ENCODE peak calls at places on chromosomes 3 and 15, in six cellular contexts. W, D, E, L, F and V are unnamed samples.

GRCh38 chr3:17141699-17142098 is 256.9 kb downstream of the PLCL2 start:
- DNase-seq in F (no peak), W (no peak), E (no peak), L (no peak), D (no peak), V (no peak)

GRCh38 chr15:87322845-87323244 is 933.7 kb downstream of the NTRK3 start:
- DNase-seq in D (no peak), F (no peak), E (no peak), L (no peak), W (no peak), V (no peak)

GRCh38 chr15:79179108-79179561 is 88.6 kb upstream of the RASGRF1 start:
- DNase-seq in E (no peak), F (no peak), D (no peak), W (peak; percentile 29), L (peak; percentile 94), V (peak; percentile 68)

GRCh38 chr15:74203914-74204431 is 1.4 kb upstream of the STRA6 start:
- DNase-seq in W (peak; percentile 67), E (peak; percentile 59), L (no peak), D (peak; percentile 69), F (no peak), V (peak; percentile 58)

GRCh38 chr3:135513106-135514063 is 452.1 kb upstream of the PPP2R3A start:
- DNase-seq in F (peak; percentile 28), W (peak; percentile 27), D (no peak), E (peak; percentile 42), L (peak; percentile 8), V (peak; percentile 19)

GRCh38 chr15:47652213-47652852 is 65.0 kb upstream of the SEMA6D start:
- DNase-seq in W (no peak), F (no peak), L (no peak), D (no peak), E (no peak), V (no peak)

GRCh38 chr15:75455982-75456531 is 4.6 kb upstream of the SIN3A start:
- DNase-seq in D (peak; percentile 50), W (peak; percentile 71), E (peak; percentile 77), L (peak; percentile 51), F (peak; percentile 43), V (peak; percentile 59)

GRCh38 chr15:31266712-31267111 is 59.9 kb upstream of the KLF13 start:
- DNase-seq in W (no peak), D (peak; percentile 5), E (no peak), L (no peak), F (peak; percentile 72), V (no peak)

DNA sequence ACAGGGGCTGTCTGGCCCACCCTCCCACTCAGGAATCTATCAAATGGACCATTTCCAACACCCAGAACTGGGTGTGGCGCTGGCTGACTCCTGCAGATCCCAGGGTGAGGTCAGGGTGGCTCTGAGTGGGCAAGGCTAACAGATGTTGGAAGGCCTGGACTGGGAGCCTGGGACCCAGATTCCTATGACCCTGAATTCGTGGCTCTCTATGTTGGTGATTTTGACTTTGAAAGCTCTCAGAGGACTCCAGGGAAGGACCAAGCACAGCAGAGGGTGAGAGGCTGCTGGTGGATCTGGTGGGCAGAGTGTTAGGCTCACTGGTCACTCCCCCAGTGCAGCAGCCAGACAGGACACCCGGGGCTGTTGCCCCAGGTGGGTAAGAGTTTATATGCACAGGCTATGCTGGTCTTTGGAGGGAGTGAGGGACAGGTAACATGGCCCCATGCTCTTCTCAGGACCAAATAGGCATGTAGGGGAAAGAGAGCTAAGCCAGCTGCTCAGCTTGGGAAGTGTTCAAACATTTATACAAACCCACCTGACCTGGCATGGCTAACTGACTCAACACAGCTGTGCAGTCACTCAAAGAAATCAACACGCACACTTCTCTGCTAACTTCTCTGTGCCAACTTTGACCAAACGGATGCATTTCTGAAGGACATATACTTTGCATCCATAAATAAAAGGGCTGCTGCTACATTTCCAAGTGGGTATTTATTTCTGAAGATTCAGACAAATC is 62.6 kb upstream of the RAB6B start:
- DNase-seq in D (no peak), W (no peak), E (no peak), F (no peak), L (no peak), V (no peak)
- H3F3A ChIP-seq in D (no peaks in the 10 kb centered on the region), W (no peaks in the 10 kb centered on the region), E (no peaks in the 10 kb centered on the region), F (no peaks in the 10 kb centered on the region), L (no peaks in the 10 kb centered on the region), V (no peaks in the 10 kb centered on the region)

DNA sequence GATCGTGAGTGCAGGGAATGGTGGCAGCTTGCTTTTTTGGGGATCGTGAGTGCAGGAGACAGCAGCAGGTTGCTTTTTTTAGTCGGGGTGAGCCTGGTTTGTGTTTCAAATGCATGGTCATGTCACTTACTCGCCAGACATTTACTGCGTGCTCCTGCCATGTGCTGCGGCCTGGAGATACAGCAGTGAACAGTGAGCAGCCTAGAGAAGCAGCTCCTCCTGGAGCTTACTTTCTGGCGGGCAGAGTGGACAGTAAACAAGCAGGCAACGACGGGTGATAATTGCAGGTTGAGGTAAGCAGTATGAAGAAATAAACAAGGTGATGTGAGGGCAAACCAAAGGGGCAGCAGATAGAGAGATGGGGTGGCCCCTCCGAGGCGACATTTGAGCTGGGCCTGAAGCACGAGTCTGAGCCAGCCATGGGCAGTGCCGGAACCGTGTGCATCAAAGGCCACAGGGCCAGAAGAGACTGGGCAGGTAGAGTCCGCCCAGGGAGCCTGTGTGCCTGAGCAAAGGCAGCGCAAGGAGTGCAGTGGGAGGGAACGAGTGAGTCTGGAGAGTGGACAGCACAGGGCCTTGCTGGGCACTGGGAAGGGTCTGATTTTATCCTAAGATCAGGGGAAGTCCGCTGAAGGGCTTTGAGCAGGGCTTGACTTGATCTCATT is 57.3 kb upstream of the RASA2 start:
- DNase-seq in D (no peak), E (no peak), F (no peak), L (no peak), W (no peak), V (no peak)
- H3F3A ChIP-seq in D (no peaks in the 10 kb centered on the region), E (peaks cover 26% of the 10 kb centered on the region), F (peaks cover 95% of the 10 kb centered on the region), L (no peaks in the 10 kb centered on the region), W (no peaks in the 10 kb centered on the region), V (no peaks in the 10 kb centered on the region)

GRCh38 chr15:55707523-55707922 is 35.4 kb downstream of the PRTG start:
- DNase-seq in D (no peak), W (no peak), E (no peak), F (no peak), L (no peak), V (no peak)

GRCh38 chr15:55710286-55710685 is 32.7 kb downstream of the PRTG start:
- DNase-seq in D (no peak), L (no peak), W (no peak), E (peak; percentile 8), F (no peak), V (no peak)

GRCh38 chr15:55709458-55709857 is 33.5 kb downstream of the PRTG start:
- DNase-seq in L (peak; percentile 15), D (no peak), W (no peak), E (no peak), F (no peak), V (no peak)

GRCh38 chr15:55708720-55709119 is 34.2 kb downstream of the PRTG start:
- DNase-seq in E (no peak), D (no peak), W (no peak), F (no peak), L (no peak), V (no peak)

DNA sequence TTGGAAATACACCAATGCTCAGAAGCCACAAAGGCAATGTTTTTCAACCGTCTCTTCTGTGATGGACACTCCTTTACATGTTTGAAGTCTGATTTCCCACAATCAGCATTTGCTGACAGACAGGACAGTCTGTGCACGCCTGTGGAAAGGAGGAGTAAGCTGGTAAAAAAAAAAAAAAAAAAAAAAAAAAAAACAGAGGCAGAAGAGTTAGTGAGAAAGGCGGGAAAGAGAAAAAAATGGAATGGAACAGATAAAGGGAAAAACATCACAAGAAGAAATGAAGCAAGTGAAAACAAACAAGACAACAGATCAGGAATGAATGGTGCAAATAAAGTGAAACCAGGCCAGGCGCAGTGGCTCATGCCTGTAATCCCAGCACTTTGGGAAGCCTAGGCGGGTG is 35.0 kb downstream of the PRTG start:
- DNase-seq in W (no peak), L (no peak), D (no peak), F (no peak), E (no peak), V (no peak)
- H3F3A ChIP-seq in W (no peaks in the 10 kb centered on the region), L (no peaks in the 10 kb centered on the region), D (no peaks in the 10 kb centered on the region), F (no peaks in the 10 kb centered on the region), E (no peaks in the 10 kb centered on the region), V (peaks cover 8% of the 10 kb centered on the region)

GRCh38 chr15:88635343-88635742 is 3.5 kb upstream of the ISG20 start:
- DNase-seq in W (no peak), F (peak; percentile 87), L (no peak), D (no peak), E (no peak), V (no peak)
- H3F3A ChIP-seq in W (peaks cover 47% of the 10 kb centered on the region), F (peaks cover 69% of the 10 kb centered on the region), L (no peaks in the 10 kb centered on the region), D (peaks cover 42% of the 10 kb centered on the region), E (peaks cover 49% of the 10 kb centered on the region), V (peaks cover 17% of the 10 kb centered on the region)

DNA sequence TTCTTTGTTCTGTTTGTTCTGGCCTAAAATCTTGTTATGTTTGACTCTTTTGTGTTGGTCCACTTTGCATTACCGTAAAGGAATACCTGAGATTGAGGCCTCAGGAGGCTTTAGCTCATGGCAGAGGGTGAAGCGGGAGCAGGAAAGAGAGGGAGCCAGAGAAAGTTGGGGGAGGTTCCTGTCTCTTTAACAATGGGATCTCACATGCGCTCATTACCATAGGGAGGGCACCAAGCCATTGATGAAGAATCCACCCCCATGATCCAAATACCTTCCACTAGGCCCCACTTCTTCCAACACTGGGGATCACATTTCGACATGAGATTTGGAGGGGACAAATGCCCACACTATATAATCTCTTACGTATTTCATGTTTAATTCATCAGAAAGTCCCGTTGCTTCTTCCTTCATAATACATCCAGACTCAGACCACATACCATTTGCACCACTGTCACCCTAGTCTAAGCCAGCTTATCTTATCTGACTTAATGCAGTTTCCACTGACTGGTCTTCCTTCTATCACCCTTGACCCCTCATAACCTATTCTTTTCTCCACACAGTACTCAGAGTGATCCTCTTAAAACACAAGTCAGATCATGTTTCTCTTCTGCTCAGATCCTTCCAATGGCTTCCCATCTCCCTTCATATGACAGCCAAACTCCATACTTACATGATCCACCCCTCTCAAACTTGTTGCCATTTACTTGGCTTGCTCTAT is 13.5 kb downstream of the KBTBD8 start:
- DNase-seq in L (no peak), E (no peak), F (no peak), W (peak; percentile 57), D (no peak), V (no peak)
- H3F3A ChIP-seq in L (no peaks in the 10 kb centered on the region), E (no peaks in the 10 kb centered on the region), F (peaks cover 5% of the 10 kb centered on the region), W (no peaks in the 10 kb centered on the region), D (no peaks in the 10 kb centered on the region), V (no peaks in the 10 kb centered on the region)

DNA sequence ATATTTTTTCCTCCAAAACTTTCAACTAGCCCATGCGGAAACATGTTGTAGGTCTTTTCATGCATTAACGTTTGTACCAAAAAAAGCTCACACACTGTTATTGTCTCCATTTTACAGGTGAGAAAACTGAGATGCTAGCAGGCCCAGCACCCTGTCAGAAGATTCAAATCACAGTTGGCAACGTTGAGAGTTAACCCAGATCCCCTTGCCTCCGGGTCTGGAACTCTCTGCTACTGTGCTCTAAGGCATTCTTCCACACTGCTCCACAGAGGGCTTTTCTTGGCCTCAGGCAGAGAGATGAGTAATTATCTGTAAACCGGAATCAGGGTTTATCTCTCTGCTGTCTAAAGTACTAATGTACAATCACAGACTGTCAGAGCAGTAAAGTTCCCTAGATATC is 186.0 kb upstream of the LPP start:
- DNase-seq in E (peak; percentile 62), F (no peak), D (no peak), W (no peak), L (peak; percentile 61), V (no peak)
- H3F3A ChIP-seq in E (peaks cover 23% of the 10 kb centered on the region), F (no peaks in the 10 kb centered on the region), D (no peaks in the 10 kb centered on the region), W (no peaks in the 10 kb centered on the region), L (no peaks in the 10 kb centered on the region), V (peaks cover 12% of the 10 kb centered on the region)